ENCODE peak calls at places on chromosomes 13 and 19, in four cellular contexts. I is activated CD8-positive, alpha-beta T cell treated with anti-CD3 and anti-CD28 coated beads, Interleukin-2, amount 10 ng/mL, durations not matched to agents 7 days and 5 days; W is activated B cell treated with CpG ODN at 0.5 μM for 24 hours; L is kidney tubule cell. Z is an unnamed sample.

GRCh38 chr19:1172353-1173159 is 1.5 kb downstream of the SBNO2 start:
- DNase-seq in I (no peak), W (no peak), L (peak), Z (no peak)

GRCh38 chr13:111344471-111345191 is 24.2 kb downstream of the TEX29 start:
- DNase-seq in I (peak), W (no peak), L (no peak), Z (peak)

GRCh38 chr19:17266026-17266425 is 1.2 kb upstream of the BABAM1 start:
- DNase-seq in I (no peak), W (no peak), L (no peak), Z (no peak)

GRCh38 chr13:23510979-23511735 is 59.1 kb upstream of the TNFRSF19 start:
- DNase-seq in I (peak), W (no peak), L (peak), Z (peak)

GRCh38 chr13:41019027-41019487 is at the start of gene ELF1:
- DNase-seq in I (peak), W (peak), L (peak), Z (no peak)

GRCh38 chr13:29922896-29923295 is 72.5 kb upstream of the UBL3 start:
- DNase-seq in I (no peak), W (no peak), L (peak), Z (no peak)

GRCh38 chr13:84366484-84366883 is 484.2 kb upstream of the SLITRK1 start:
- DNase-seq in I (no peak), W (no peak), L (no peak), Z (no peak)

GRCh38 chr19:19488041-19488874 is 27.1 kb downstream of the TSSK6 start:
- DNase-seq in I (no peak), W (no peak), L (peak), Z (no peak)

GRCh38 chr13:90696254-90696653 is 651.2 kb upstream of the MIR17HG start:
- DNase-seq in I (no peak), W (no peak), L (peak), Z (no peak)

GRCh38 chr19:34485831-34486230 is 4.3 kb downstream of the WTIP start:
- DNase-seq in I (no peak), W (no peak), L (no peak), Z (no peak)

GRCh38 chr19:17641181-17641580 is 47.0 kb downstream of the UNC13A start:
- DNase-seq in I (no peak), W (no peak), L (no peak), Z (no peak)

GRCh38 chr13:31521466-31521865 is 217.9 kb upstream of the RXFP2 start:
- DNase-seq in I (no peak), W (no peak), L (no peak), Z (no peak)

GRCh38 chr19:10887616-10888367 is 16.4 kb downstream of the CARM1 start:
- DNase-seq in I (no peak), W (no peak), L (no peak), Z (no peak)

GRCh38 chr13:93847162-93847561 is 620.6 kb downstream of the GPC6 start:
- DNase-seq in I (no peak), W (no peak), L (peak), Z (no peak)

GRCh38 chr19:51552996-51553725 is 17.9 kb upstream of the ZNF175 start:
- DNase-seq in I (peak), W (peak), L (peak), Z (no peak)

GRCh38 chr19:48913114-48913513 is 13.0 kb downstream of the NUCB1 start:
- DNase-seq in I (peak), W (no peak), L (no peak), Z (no peak)

GRCh38 chr19:49570138-49570856 is 10.1 kb downstream of the NOSIP start:
- DNase-seq in I (peak), W (no peak), L (peak), Z (peak)

GRCh38 chr19:37970699-37971098 is 63.7 kb downstream of the SIPA1L3 start:
- DNase-seq in I (no peak), W (no peak), L (no peak), Z (no peak)

GRCh38 chr19:49417090-49417489 is 6.2 kb downstream of the PTH2 start:
- DNase-seq in I (no peak), W (no peak), L (no peak), Z (no peak)

GRCh38 chr13:97574926-97575325 is 141.0 kb downstream of the RAP2A start:
- DNase-seq in I (peak), W (no peak), L (peak), Z (peak)

GRCh38 chr19:17441241-17442135 is 7.0 kb downstream of the TMEM221 start:
- DNase-seq in I (peak), W (no peak), L (peak), Z (peak)

GRCh38 chr19:17281391-17282304 is at the start of gene ANKLE1:
- DNase-seq in I (peak), W (peak), L (no peak), Z (peak)

GRCh38 chr19:1459479-1459878 is 9.6 kb downstream of the APC2 start:
- DNase-seq in I (no peak), W (no peak), L (no peak), Z (no peak)

GRCh38 chr19:2041686-2042484 is 9.2 kb downstream of the MKNK2 start:
- DNase-seq in I (peak), W (peak), L (peak), Z (peak)

GRCh38 chr13:103000157-103000556 is 66.1 kb downstream of the SLC10A2 start:
- DNase-seq in I (no peak), W (no peak), L (no peak), Z (no peak)

GRCh38 chr19:2089001-2089711 is 7.0 kb downstream of the MOB3A start:
- DNase-seq in I (peak), W (peak), L (no peak), Z (no peak)

GRCh38 chr19:53019684-53020083 is 6.0 kb downstream of the ERVV-1 start:
- DNase-seq in I (peak), W (no peak), L (no peak), Z (no peak)

GRCh38 chr13:29830000-29830399 is 20.4 kb downstream of the UBL3 start:
- DNase-seq in I (no peak), W (no peak), L (no peak), Z (no peak)

GRCh38 chr19:30307191-30307974 is 64.8 kb upstream of the ZNF536 start:
- DNase-seq in I (no peak), W (no peak), L (no peak), Z (no peak)

GRCh38 chr13:49528161-49528560 is 32.4 kb downstream of the PHF11 start:
- DNase-seq in I (no peak), W (no peak), L (no peak), Z (no peak)

GRCh38 chr13:38641164-38641948 is 45.5 kb upstream of the FREM2 start:
- DNase-seq in I (no peak), W (no peak), L (no peak), Z (peak)

GRCh38 chr13:53060840-53061485 is 32.4 kb downstream of the OLFM4 start:
- DNase-seq in I (no peak), W (no peak), L (no peak), Z (no peak)

GRCh38 chr13:36130168-36130541 is 1.0 kb downstream of the DCLK1 start:
- DNase-seq in I (no peak), W (no peak), L (no peak), Z (peak)

GRCh38 chr19:825897-826640 is 1.6 kb upstream of the AZU1 start:
- DNase-seq in I (no peak), W (no peak), L (no peak), Z (no peak)

GRCh38 chr19:1882089-1882785 is 3.1 kb downstream of the ABHD17A start:
- DNase-seq in I (peak), W (no peak), L (no peak), Z (no peak)

GRCh38 chr19:47351545-47351944 is 2.4 kb downstream of the DHX34 start:
- DNase-seq in I (no peak), W (no peak), L (peak), Z (no peak)

GRCh38 chr19:1908364-1908678 is 3.1 kb downstream of the ADAT3 start:
- DNase-seq in I (no peak), W (no peak), L (no peak), Z (no peak)

GRCh38 chr19:39053276-39054090 is 21.1 kb upstream of the FBXO27 start:
- DNase-seq in I (no peak), W (no peak), L (no peak), Z (no peak)

Z was measured in NCI-H1092 treated with DMSO at 0.1 percent for 48 hours.